ENCODE peak calls at places on chromosomes 11 and 22, in nine cellular contexts. Y is choroid plexus epithelial cell, T is foreskin fibroblast, Q is nephron progenitor cell, G is dorsolateral prefrontal cortex, S is fibroblast of villous mesenchyme, O is kidney, E is AG04450, M is AG09309. U is an unnamed sample.

GRCh38 chr22:33940741-33941140 is 20.5 kb upstream of the LARGE1 start:
- DNase-seq in Y (no peak), T (no peak), Q (no peak), G (no peak), S (no peak), O (no peak), E (no peak), M (no peak), U (no peak)

GRCh38 chr11:1227551-1228182 is 4.8 kb downstream of the MUC5B start:
- DNase-seq in Y (no peak), T (no peak), Q (no peak), G (no peak), S (no peak), O (peak), E (no peak), M (no peak), U (peak)

GRCh38 chr11:93537767-93538261 is 5.4 kb downstream of the SMCO4 start:
- DNase-seq in Y (peak), T (no peak), Q (no peak), G (peak), S (peak), O (no peak), E (no peak), M (no peak), U (no peak)

GRCh38 chr22:19996694-19997384 is 19.8 kb downstream of the ARVCF start:
- DNase-seq in Y (no peak), T (no peak), Q (no peak), G (no peak), S (no peak), O (peak), E (no peak), M (no peak), U (no peak)

GRCh38 chr11:110356769-110357671 is 60.6 kb upstream of the RDX start:
- DNase-seq in Y (no peak), T (peak), Q (no peak), G (no peak), S (peak), O (no peak), E (no peak), M (no peak), U (no peak)

GRCh38 chr11:86513746-86514373 is 139.2 kb downstream of the CCDC81 start:
- DNase-seq in Y (no peak), T (no peak), Q (no peak), G (no peak), S (no peak), O (no peak), E (no peak), M (no peak), U (no peak)

GRCh38 chr11:57263351-57263750 is 26.3 kb upstream of the APLNR start:
- DNase-seq in Y (no peak), T (no peak), Q (no peak), G (no peak), S (no peak), O (no peak), E (no peak), M (no peak), U (no peak)

GRCh38 chr22:40224702-40225101 is 47.0 kb downstream of the TNRC6B start:
- DNase-seq in Y (no peak), T (no peak), Q (no peak), G (no peak), S (no peak), O (no peak), E (no peak), M (no peak), U (no peak)

GRCh38 chr11:59918494-59918893 is 19.7 kb upstream of the OOSP1 start:
- DNase-seq in Y (peak), T (no peak), Q (no peak), G (no peak), S (peak), O (no peak), E (no peak), M (no peak), U (no peak)

GRCh38 chr11:59923813-59924212 is 14.4 kb upstream of the OOSP1 start:
- DNase-seq in Y (peak), T (no peak), Q (peak), G (no peak), S (peak), O (no peak), E (no peak), M (no peak), U (no peak)

GRCh38 chr11:59918987-59919589 is 19.1 kb upstream of the OOSP1 start:
- DNase-seq in Y (peak), T (no peak), Q (peak), G (no peak), S (peak), O (no peak), E (no peak), M (no peak), U (no peak)
- TF ChIP-seq CTCF in Y (peak), T (peak), Q (peak), G (peak), S (peak), O (peak), E (no peak), M (peak), U (peak)

GRCh38 chr22:23894710-23895598 is 771 bp downstream of the MIF start:
- DNase-seq in Y (peak), T (peak), Q (peak), G (peak), S (peak), O (peak), E (peak), M (no peak), U (peak)
- TF ChIP-seq CTCF in Y (peak), T (no peak), Q (peak), G (no peak), S (peak), O (peak), E (peak), M (peak), U (peak)

GRCh38 chr11:65887723-65888162 is 528 bp downstream of the FIBP start:
- DNase-seq in Y (no peak), T (peak), Q (no peak), G (no peak), S (no peak), O (no peak), E (no peak), M (no peak), U (no peak)

GRCh38 chr11:65888163-65888814 is at the start of gene FIBP:
- DNase-seq in Y (peak), T (peak), Q (peak), G (peak), S (peak), O (peak), E (peak), M (peak), U (peak)

GRCh38 chr11:65892661-65893317 is 2.3 kb downstream of the CCDC85B start:
- DNase-seq in Y (no peak), T (no peak), Q (no peak), G (no peak), S (no peak), O (peak), E (no peak), M (no peak), U (no peak)

GRCh38 chr11:65891180-65892136 is 985 bp downstream of the CCDC85B start:
- DNase-seq in Y (no peak), T (peak), Q (no peak), G (no peak), S (no peak), O (peak), E (no peak), M (no peak), U (no peak)

GRCh38 chr11:65890324-65891179 is at the start of gene CCDC85B:
- DNase-seq in Y (peak), T (peak), Q (peak), G (peak), S (peak), O (peak), E (peak), M (peak), U (peak)
- TF ChIP-seq CTCF in Y (no peak), T (peak), Q (peak), G (peak), S (peak), O (no peak), E (no peak), M (no peak), U (peak)

GRCh38 chr11:84398017-84398626 is 1112.0 kb upstream of the CCDC90B start:
- DNase-seq in Y (peak), T (no peak), Q (no peak), G (no peak), S (peak), O (no peak), E (no peak), M (peak), U (no peak)
- TF ChIP-seq CTCF in Y (peak), T (no peak), Q (peak), G (peak), S (peak), O (peak), E (peak), M (peak), U (peak)

DNA sequence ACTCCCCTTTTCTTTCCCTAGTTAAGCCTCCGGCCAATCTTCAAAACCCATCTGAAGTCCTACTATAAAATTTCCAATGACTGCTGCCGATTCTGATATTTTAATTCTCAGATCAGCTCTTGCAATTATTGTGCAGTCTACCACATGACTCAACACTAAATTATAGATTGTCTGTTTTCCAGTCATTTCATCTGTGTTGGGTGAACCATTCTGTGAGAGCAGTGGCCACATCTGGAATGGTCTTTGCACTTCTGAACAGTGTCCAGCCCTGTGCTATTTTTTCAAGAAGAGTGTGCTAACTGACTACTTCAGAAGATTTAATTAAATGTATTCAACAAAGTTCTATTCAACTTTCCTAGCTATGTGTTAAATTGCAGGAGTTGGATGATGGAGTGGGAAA is 47.2 kb upstream of the MMP7 start:
- DNase-seq in Y (no peak), T (no peak), Q (no peak), G (no peak), S (no peak), O (no peak), E (no peak), M (no peak), U (no peak)
- TF ChIP-seq CTCF in Y (no peak), T (no peak), Q (no peak), G (no peak), S (no peak), O (no peak), E (no peak), M (no peak), U (no peak)

GRCh38 chr11:59205664-59206063 is 7.1 kb downstream of the MPEG1 start:
- DNase-seq in Y (no peak), T (no peak), Q (no peak), G (peak), S (no peak), O (no peak), E (no peak), M (no peak), U (no peak)

GRCh38 chr11:59207988-59208432 is 4.7 kb downstream of the MPEG1 start:
- DNase-seq in Y (peak), T (peak), Q (peak), G (no peak), S (peak), O (no peak), E (peak), M (peak), U (no peak)

GRCh38 chr11:59208956-59209355 is 3.8 kb downstream of the MPEG1 start:
- DNase-seq in Y (peak), T (no peak), Q (no peak), G (no peak), S (no peak), O (no peak), E (no peak), M (no peak), U (no peak)

GRCh38 chr11:59204736-59205135 is 8.0 kb downstream of the MPEG1 start:
- DNase-seq in Y (no peak), T (no peak), Q (no peak), G (no peak), S (no peak), O (no peak), E (no peak), M (no peak), U (no peak)

GRCh38 chr11:59206635-59207034 is 6.1 kb downstream of the MPEG1 start:
- DNase-seq in Y (peak), T (peak), Q (peak), G (no peak), S (peak), O (no peak), E (no peak), M (no peak), U (no peak)
- TF ChIP-seq CTCF in Y (peak), T (peak), Q (peak), G (peak), S (peak), O (peak), E (peak), M (peak), U (peak)

GRCh38 chr11:102320679-102321078 is 3.4 kb downstream of the BIRC3 start:
- DNase-seq in Y (peak), T (no peak), Q (no peak), G (no peak), S (no peak), O (no peak), E (no peak), M (no peak), U (no peak)

GRCh38 chr11:102323542-102324261 is 6.4 kb downstream of the BIRC3 start:
- DNase-seq in Y (peak), T (peak), Q (no peak), G (no peak), S (peak), O (no peak), E (peak), M (no peak), U (no peak)

GRCh38 chr11:102328748-102329147 is 11.5 kb downstream of the BIRC3 start:
- DNase-seq in Y (no peak), T (no peak), Q (no peak), G (no peak), S (no peak), O (no peak), E (no peak), M (no peak), U (no peak)

GRCh38 chr11:102322560-102322959 is 5.3 kb downstream of the BIRC3 start:
- DNase-seq in Y (no peak), T (no peak), Q (no peak), G (no peak), S (no peak), O (no peak), E (no peak), M (no peak), U (no peak)

DNA sequence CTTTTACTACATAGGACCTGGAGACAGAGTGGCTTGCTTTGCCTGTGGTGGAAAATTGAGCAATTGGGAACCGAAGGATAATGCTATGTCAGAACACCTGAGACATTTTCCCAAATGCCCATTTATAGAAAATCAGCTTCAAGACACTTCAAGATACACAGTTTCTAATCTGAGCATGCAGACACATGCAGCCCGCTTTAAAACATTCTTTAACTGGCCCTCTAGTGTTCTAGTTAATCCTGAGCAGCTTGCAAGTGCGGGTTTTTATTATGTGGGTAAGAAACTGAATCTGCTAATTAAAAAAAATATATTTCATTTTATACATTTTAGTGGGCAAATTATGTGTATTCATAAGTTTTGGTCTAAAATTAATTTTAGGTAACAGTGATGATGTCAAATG is 7.8 kb downstream of the BIRC3 start:
- DNase-seq in Y (no peak), T (no peak), Q (no peak), G (no peak), S (no peak), O (no peak), E (no peak), M (no peak), U (no peak)
- TF ChIP-seq CTCF in Y (no peak), T (no peak), Q (no peak), G (no peak), S (no peak), O (no peak), E (no peak), M (no peak), U (peak)

GRCh38 chr22:37725551-37726239 is 28.8 kb downstream of the TRIOBP start:
- DNase-seq in Y (no peak), T (no peak), Q (no peak), G (no peak), S (no peak), O (no peak), E (no peak), M (no peak), U (no peak)

GRCh38 chr22:37731804-37732471 is 35.1 kb downstream of the TRIOBP start:
- DNase-seq in Y (no peak), T (no peak), Q (no peak), G (no peak), S (no peak), O (no peak), E (no peak), M (no peak), U (no peak)

GRCh38 chr22:37728620-37729019 is 31.8 kb downstream of the TRIOBP start:
- DNase-seq in Y (no peak), T (no peak), Q (no peak), G (no peak), S (no peak), O (no peak), E (no peak), M (no peak), U (no peak)

GRCh38 chr22:37726240-37726887 is 29.5 kb downstream of the TRIOBP start:
- DNase-seq in Y (peak), T (no peak), Q (no peak), G (no peak), S (peak), O (no peak), E (no peak), M (no peak), U (no peak)
- TF ChIP-seq CTCF in Y (peak), T (peak), Q (no peak), G (no peak), S (peak), O (no peak), E (peak), M (peak), U (peak)